ENCODE peak calls at places on chromosomes 11 and 22, in six cellular contexts. A is prostate gland, Z is ovary, X is breast epithelium, L is left ventricle myocardium inferior, V is uterus. I is an unnamed sample.
A peak's percentile ranks its signal among the peaks of the same experiment; 100 is the strongest.

GRCh38 chr11:36361901-36362391 is 65.9 kb downstream of the PRR5L start:
- DNase-seq in A (no peak), Z (no peak), X (no peak), L (no peak), V (no peak), I (no peak)

GRCh38 chr22:37242395-37242918 is 1.6 kb downstream of the RAC2 start:
- DNase-seq in A (no peak), Z (no peak), X (peak; percentile 39), L (peak; percentile 55), V (peak; percentile 32), I (peak; percentile 55)

GRCh38 chr22:24827305-24827704 is 21.3 kb downstream of the SGSM1 start:
- DNase-seq in A (no peak), Z (no peak), X (no peak), L (no peak), V (no peak), I (no peak)

GRCh38 chr11:128686045-128686741 is 7.7 kb upstream of the FLI1 start:
- DNase-seq in A (no peak), Z (no peak), X (no peak), L (no peak), V (no peak), I (no peak)

GRCh38 chr11:67530282-67530592 is 7.0 kb upstream of the CABP2 start:
- DNase-seq in A (no peak), Z (no peak), X (no peak), L (no peak), V (no peak), I (no peak)

GRCh38 chr11:20089796-20090653 is 70.2 kb downstream of the DBX1 start:
- DNase-seq in A (no peak), Z (peak; percentile 53), X (no peak), L (no peak), V (no peak), I (no peak)

GRCh38 chr11:12167098-12167999 is 57.0 kb downstream of the MICAL2 start:
- DNase-seq in A (no peak), Z (no peak), X (no peak), L (no peak), V (no peak), I (no peak)

GRCh38 chr11:81644239-81644840 is 1089.3 kb downstream of the FAM181B start:
- DNase-seq in A (no peak), Z (no peak), X (no peak), L (no peak), V (no peak), I (no peak)

GRCh38 chr11:4041731-4042391 is 52.7 kb upstream of the RRM1 start:
- DNase-seq in A (no peak), Z (no peak), X (no peak), L (no peak), V (no peak), I (peak; percentile 66)

GRCh38 chr22:25067851-25068421 is 115.4 kb downstream of the KIAA1671 start:
- DNase-seq in A (no peak), Z (no peak), X (no peak), L (no peak), V (no peak), I (peak; percentile 73)

GRCh38 chr11:1453611-1454386 is 32.8 kb downstream of the MOB2 start:
- DNase-seq in A (peak; percentile 39), Z (no peak), X (no peak), L (no peak), V (no peak), I (no peak)

GRCh38 chr22:35301370-35301874 is 1.7 kb downstream of the TOM1 start:
- DNase-seq in A (no peak), Z (no peak), X (peak; percentile 80), L (no peak), V (peak; percentile 61), I (peak; percentile 68)

GRCh38 chr11:114166897-114167323 is 107.4 kb downstream of the ZBTB16 start:
- DNase-seq in A (peak; percentile 77), Z (no peak), X (peak; percentile 69), L (no peak), V (peak; percentile 85), I (no peak)

GRCh38 chr22:40462195-40462988 is 92.0 kb downstream of the SGSM3 start:
- DNase-seq in A (no peak), Z (no peak), X (no peak), L (no peak), V (no peak), I (no peak)

GRCh38 chr11:64005691-64006090 is 19.5 kb downstream of the OTUB1 start:
- DNase-seq in A (no peak), Z (no peak), X (no peak), L (no peak), V (no peak), I (no peak)

GRCh38 chr11:35029979-35030378 is 109.0 kb upstream of the CD44 start:
- DNase-seq in A (no peak), Z (no peak), X (no peak), L (no peak), V (no peak), I (no peak)

GRCh38 chr11:69075421-69076128 is 26.8 kb downstream of the TPCN2 start:
- DNase-seq in A (no peak), Z (peak; percentile 96), X (peak; percentile 75), L (peak; percentile 79), V (peak; percentile 97), I (peak; percentile 88)

GRCh38 chr11:18243783-18244362 is 4.6 kb downstream of the SAA2 start:
- DNase-seq in A (peak; percentile 20), Z (no peak), X (no peak), L (no peak), V (no peak), I (no peak)

GRCh38 chr11:33808228-33808828 is 34.0 kb upstream of the FBXO3 start:
- DNase-seq in A (peak; percentile 70), Z (peak; percentile 87), X (peak; percentile 55), L (peak; percentile 81), V (peak; percentile 86), I (peak; percentile 81)

GRCh38 chr11:44905131-44905866 is 45.4 kb downstream of the TP53I11 start:
- DNase-seq in A (no peak), Z (no peak), X (no peak), L (no peak), V (no peak), I (no peak)

GRCh38 chr11:83791557-83791956 is 505.4 kb upstream of the CCDC90B start:
- DNase-seq in A (no peak), Z (no peak), X (no peak), L (no peak), V (no peak), I (no peak)

GRCh38 chr22:33464698-33465097 is 406.5 kb upstream of the SYN3 start:
- DNase-seq in A (no peak), Z (no peak), X (no peak), L (no peak), V (no peak), I (no peak)

GRCh38 chr11:28086569-28086968 is 21.4 kb downstream of the KIF18A start:
- DNase-seq in A (no peak), Z (no peak), X (no peak), L (no peak), V (no peak), I (no peak)

GRCh38 chr11:47394050-47394321 is 14.4 kb upstream of the SLC39A13 start:
- DNase-seq in A (no peak), Z (no peak), X (no peak), L (no peak), V (no peak), I (peak; percentile 57)

GRCh38 chr11:118845369-118845768 is 38.3 kb upstream of the CXCR5 start:
- DNase-seq in A (no peak), Z (no peak), X (no peak), L (no peak), V (no peak), I (no peak)

GRCh38 chr11:73521621-73522020 is 76.3 kb downstream of the FAM168A start:
- DNase-seq in A (no peak), Z (no peak), X (no peak), L (no peak), V (no peak), I (no peak)

GRCh38 chr22:50576070-50576469 is 2.2 kb downstream of the CPT1B start:
- DNase-seq in A (no peak), Z (no peak), X (no peak), L (no peak), V (no peak), I (no peak)
- TF ChIP-seq CTCF in A (peak; percentile 17), Z (no peak), X (no peak), L (peak; percentile 54), V (no peak), I (peak; percentile 20)

GRCh38 chr22:42691440-42691839 is 29.2 kb downstream of the A4GALT start:
- DNase-seq in A (no peak), Z (no peak), X (no peak), L (no peak), V (no peak), I (no peak)
- H3K4me1 ChIP-seq in A (peaks cover 11% of the 10 kb centered on the region), Z (peaks cover 16% of the 10 kb centered on the region), X (peaks cover 15% of the 10 kb centered on the region), L (peaks cover 96% of the 10 kb centered on the region), V (peaks cover 14% of the 10 kb centered on the region), I (peaks cover 60% of the 10 kb centered on the region)

DNA sequence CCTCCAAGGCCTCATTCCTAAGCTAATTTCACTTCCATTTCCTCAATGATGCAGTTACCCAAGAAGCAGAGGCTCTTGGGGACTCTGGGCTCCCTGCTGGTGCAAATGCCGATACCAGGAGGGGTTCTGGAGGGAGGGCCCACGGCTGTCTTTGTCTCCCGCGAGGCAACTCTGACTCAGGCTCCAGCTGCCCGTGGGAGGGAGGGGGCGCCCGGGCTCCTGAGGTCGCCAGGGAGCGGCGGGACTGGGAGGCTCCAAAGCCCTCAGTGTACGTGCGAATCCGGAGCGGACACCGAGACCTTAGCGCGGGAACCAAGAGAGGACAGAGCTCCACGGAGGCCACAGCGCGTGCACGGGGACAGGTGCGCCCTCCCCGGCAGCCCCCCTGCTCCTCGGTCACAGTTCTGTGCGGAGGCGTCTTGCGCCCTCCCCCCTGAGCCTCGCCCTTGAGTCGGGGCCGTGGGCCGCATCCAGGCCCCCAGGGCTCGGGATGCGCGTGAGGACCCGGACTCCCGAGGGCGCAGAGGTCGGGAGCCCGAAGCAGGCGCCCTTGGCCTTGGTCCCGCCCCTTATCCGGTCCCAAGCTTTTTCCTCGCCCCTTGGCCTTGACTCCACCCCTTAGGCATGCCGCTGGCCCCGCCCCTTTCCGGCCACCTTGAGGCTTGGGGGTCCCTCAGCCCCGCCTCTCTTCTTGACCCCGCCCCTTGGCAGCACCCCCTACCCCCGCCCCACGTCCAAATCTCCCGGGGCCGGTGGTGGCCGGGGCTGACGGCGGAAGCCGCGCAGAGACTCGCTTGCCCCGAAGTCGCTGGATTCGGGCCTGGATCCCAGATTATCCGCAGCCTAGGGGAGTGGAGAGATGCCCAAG is 4.7 kb upstream of the SHISA8 start:
- DNase-seq in A (peak; percentile 39), Z (peak; percentile 62), X (peak; percentile 41), L (peak; percentile 70), V (no peak), I (peak; percentile 64)
- H3K4me3 ChIP-seq in A (peak overlapping the region; percentile 39), Z (no peak overlapping the region), X (peak overlapping the region; percentile 33), L (peak overlapping the region; percentile 70), V (peak overlapping the region; percentile 2), I (peak overlapping the region; percentile 68)

DNA sequence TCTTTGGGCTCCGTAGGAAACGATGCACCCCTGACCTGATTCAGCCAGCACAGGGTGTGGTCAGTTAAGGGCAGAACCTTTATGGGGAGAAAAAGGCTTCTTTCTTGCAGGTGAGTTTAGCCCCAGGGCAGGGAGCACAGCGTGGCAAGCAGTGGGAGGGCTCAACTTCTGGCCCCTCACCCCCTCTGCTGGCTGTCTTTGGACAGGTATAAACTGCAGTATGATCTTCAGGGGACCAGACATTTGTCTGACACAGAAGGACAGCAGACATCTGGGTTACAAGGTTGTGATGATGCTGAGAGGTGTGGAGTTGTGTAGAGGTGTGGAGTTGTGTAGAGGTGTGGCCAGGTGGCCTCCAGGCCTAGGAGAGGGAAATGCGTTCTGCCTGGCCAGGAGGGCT is 324.0 kb upstream of the PLET1 start:
- DNase-seq in A (no peak), Z (no peak), X (no peak), L (no peak), V (no peak), I (no peak)
- TF ChIP-seq CTCF in A (no peak), Z (no peak), X (no peak), L (peak; percentile 29), V (no peak), I (peak; percentile 8)

I was measured in psoas muscle.